ENCODE peak calls at places on chromosomes 12 and 14, in ten cellular contexts. L is renal cortical epithelial cell; Q is NCI-H69; Z is amniotic stem cell; W is stimulated activated CD4-positive, alpha-beta T cell treated with anti-CD3 and anti-CD28 coated beads, Interleukin-4, amount 100 ng/mL, for 1 hour; O is globus pallidus; X is progenitor cell of endocrine pancreas; T is cardiac muscle cell; N is T-helper 17 cell; Y is H7. I is an unnamed sample.

GRCh38 chr12:43835656-43836454 is at the start of gene TMEM117:
- DNase-seq in L (no peak), Q (peak), Z (peak), W (peak), O (peak), X (peak), T (peak), N (peak), Y (peak), I (peak)

GRCh38 chr14:42854061-42854460 is 1247.4 kb downstream of the LRFN5 start:
- DNase-seq in L (no peak), Q (no peak), Z (no peak), W (no peak), O (peak), X (no peak), T (no peak), N (no peak), Y (no peak), I (no peak)

GRCh38 chr14:70713096-70713875 is 71.6 kb downstream of the TTC9 start:
- DNase-seq in L (no peak), Q (peak), Z (no peak), W (no peak), O (peak), X (no peak), T (peak), N (no peak), Y (no peak), I (no peak)

GRCh38 chr12:79302171-79302841 is 388.5 kb downstream of the PAWR start:
- DNase-seq in L (no peak), Q (no peak), Z (no peak), W (no peak), O (no peak), X (no peak), T (peak), N (no peak), Y (no peak), I (no peak)

GRCh38 chr12:45415393-45415817 is 199.5 kb downstream of the ANO6 start:
- DNase-seq in L (peak), Q (no peak), Z (peak), W (no peak), O (no peak), X (no peak), T (peak), N (no peak), Y (no peak), I (peak)

GRCh38 chr12:52253391-52254179 is 20.5 kb downstream of the KRT7 start:
- DNase-seq in L (no peak), Q (no peak), Z (no peak), W (no peak), O (no peak), X (no peak), T (no peak), N (no peak), Y (no peak), I (no peak)

GRCh38 chr12:27981874-27982273 is 9.3 kb upstream of the PTHLH start:
- DNase-seq in L (peak), Q (no peak), Z (no peak), W (no peak), O (no peak), X (no peak), T (no peak), N (no peak), Y (no peak), I (no peak)

GRCh38 chr14:33676135-33676566 is 274.7 kb downstream of the EGLN3 start:
- DNase-seq in L (peak), Q (peak), Z (no peak), W (no peak), O (peak), X (no peak), T (peak), N (no peak), Y (peak), I (peak)

GRCh38 chr12:116693259-116694227 is 44.3 kb downstream of the SPRING1 start:
- DNase-seq in L (no peak), Q (peak), Z (no peak), W (no peak), O (no peak), X (no peak), T (no peak), N (no peak), Y (peak), I (no peak)

GRCh38 chr14:82488473-82488872 is 954.8 kb upstream of the SEL1L start:
- DNase-seq in L (no peak), Q (no peak), Z (no peak), W (no peak), O (no peak), X (no peak), T (no peak), N (no peak), Y (no peak), I (no peak)

GRCh38 chr12:7129647-7130536 is at the start of gene CLSTN3:
- DNase-seq in L (peak), Q (peak), Z (peak), W (peak), O (peak), X (peak), T (peak), N (peak), Y (peak), I (peak)

GRCh38 chr12:109777544-109777943 is 55.7 kb downstream of the TRPV4 start:
- DNase-seq in L (no peak), Q (peak), Z (no peak), W (peak), O (no peak), X (no peak), T (peak), N (no peak), Y (peak), I (no peak)

GRCh38 chr14:36580856-36581831 is 1.3 kb downstream of the NKX2-8 start:
- DNase-seq in L (peak), Q (peak), Z (no peak), W (no peak), O (no peak), X (peak), T (peak), N (no peak), Y (peak), I (peak)

GRCh38 chr12:50103767-50104321 is at the start of gene GPD1:
- DNase-seq in L (peak), Q (peak), Z (no peak), W (peak), O (peak), X (peak), T (peak), N (no peak), Y (peak), I (peak)

GRCh38 chr12:79634957-79635471 is 55.8 kb downstream of the PAWR start:
- DNase-seq in L (peak), Q (peak), Z (no peak), W (no peak), O (no peak), X (no peak), T (no peak), N (no peak), Y (peak), I (no peak)

GRCh38 chr12:4274960-4275868 is 1.7 kb downstream of the CCND2 start:
- DNase-seq in L (no peak), Q (peak), Z (no peak), W (no peak), O (no peak), X (no peak), T (no peak), N (no peak), Y (peak), I (no peak)

GRCh38 chr12:28107679-28108078 is 82.6 kb upstream of the CCDC91 start:
- DNase-seq in L (no peak), Q (no peak), Z (no peak), W (no peak), O (no peak), X (no peak), T (peak), N (no peak), Y (no peak), I (no peak)

GRCh38 chr14:89618821-89619551 is 202.0 kb upstream of the FOXN3 start:
- DNase-seq in L (peak), Q (peak), Z (peak), W (peak), O (peak), X (peak), T (peak), N (peak), Y (peak), I (peak)

GRCh38 chr14:78310263-78310662 is 140.1 kb downstream of the NRXN3 start:
- DNase-seq in L (no peak), Q (peak), Z (no peak), W (no peak), O (no peak), X (no peak), T (no peak), N (no peak), Y (no peak), I (no peak)

GRCh38 chr12:56488041-56488955 is at the start of gene GLS2:
- DNase-seq in L (peak), Q (peak), Z (peak), W (peak), O (peak), X (peak), T (peak), N (peak), Y (peak), I (peak)

GRCh38 chr12:66352197-66352596 is 49.9 kb downstream of the HELB start:
- DNase-seq in L (peak), Q (peak), Z (no peak), W (no peak), O (peak), X (peak), T (peak), N (no peak), Y (peak), I (peak)

GRCh38 chr14:88667555-88668273 is 104.9 kb downstream of the ZC3H14 start:
- DNase-seq in L (peak), Q (peak), Z (peak), W (peak), O (peak), X (peak), T (peak), N (peak), Y (peak), I (no peak)

GRCh38 chr12:110585231-110585799 is 2.2 kb upstream of the PPTC7 start:
- DNase-seq in L (peak), Q (no peak), Z (no peak), W (no peak), O (no peak), X (no peak), T (peak), N (no peak), Y (no peak), I (no peak)

GRCh38 chr14:65565948-65566347 is 153.4 kb downstream of the FUT8 start:
- DNase-seq in L (peak), Q (no peak), Z (no peak), W (no peak), O (no peak), X (no peak), T (peak), N (no peak), Y (no peak), I (no peak)

GRCh38 chr12:112711026-112711425 is 80.5 kb upstream of the RPH3A start:
- DNase-seq in L (peak), Q (peak), Z (no peak), W (no peak), O (no peak), X (no peak), T (no peak), N (no peak), Y (no peak), I (no peak)

GRCh38 chr12:66280573-66280972 is 21.7 kb upstream of the HELB start:
- DNase-seq in L (no peak), Q (no peak), Z (no peak), W (no peak), O (no peak), X (no peak), T (no peak), N (no peak), Y (no peak), I (no peak)

GRCh38 chr14:103220134-103220981 is 97.1 kb downstream of the TNFAIP2 start:
- DNase-seq in L (no peak), Q (no peak), Z (no peak), W (no peak), O (no peak), X (no peak), T (no peak), N (no peak), Y (peak), I (no peak)

GRCh38 chr12:102879144-102879763 is 37.8 kb downstream of the PAH start:
- DNase-seq in L (peak), Q (peak), Z (peak), W (no peak), O (peak), X (no peak), T (peak), N (no peak), Y (peak), I (peak)

GRCh38 chr14:103504991-103505565 is 17.6 kb downstream of the CKB start:
- DNase-seq in L (no peak), Q (no peak), Z (no peak), W (no peak), O (no peak), X (no peak), T (no peak), N (no peak), Y (peak), I (no peak)

GRCh38 chr14:104424406-104425072 is 155.0 kb upstream of the C14orf180 start:
- DNase-seq in L (no peak), Q (peak), Z (no peak), W (no peak), O (peak), X (no peak), T (peak), N (no peak), Y (peak), I (no peak)

GRCh38 chr12:82555699-82556098 is 131.0 kb upstream of the TMTC2 start:
- DNase-seq in L (peak), Q (no peak), Z (no peak), W (no peak), O (no peak), X (no peak), T (peak), N (no peak), Y (no peak), I (no peak)

GRCh38 chr14:66008631-66009030 is 477.5 kb upstream of the CCDC196 start:
- DNase-seq in L (no peak), Q (no peak), Z (no peak), W (no peak), O (peak), X (no peak), T (no peak), N (no peak), Y (no peak), I (no peak)

GRCh38 chr14:22885975-22886374 is 3.0 kb downstream of the REM2 start:
- DNase-seq in L (no peak), Q (no peak), Z (no peak), W (no peak), O (no peak), X (no peak), T (no peak), N (no peak), Y (peak), I (no peak)

GRCh38 chr12:127133675-127134335 is 1133.2 kb upstream of the TMEM132C start:
- DNase-seq in L (no peak), Q (no peak), Z (no peak), W (no peak), O (no peak), X (no peak), T (no peak), N (no peak), Y (peak), I (no peak)

GRCh38 chr14:39442293-39442692 is 10.1 kb upstream of the FBXO33 start:
- DNase-seq in L (no peak), Q (no peak), Z (no peak), W (no peak), O (no peak), X (no peak), T (peak), N (no peak), Y (no peak), I (no peak)

GRCh38 chr12:6224550-6224949 is 24.4 kb downstream of the CD9 start:
- DNase-seq in L (no peak), Q (peak), Z (no peak), W (no peak), O (peak), X (no peak), T (peak), N (no peak), Y (no peak), I (no peak)

GRCh38 chr12:107736914-107737313 is 24.0 kb downstream of the PRDM4 start:
- DNase-seq in L (no peak), Q (no peak), Z (no peak), W (no peak), O (no peak), X (no peak), T (no peak), N (no peak), Y (no peak), I (no peak)

GRCh38 chr12:98296462-98297079 is 218.8 kb upstream of the TMPO start:
- DNase-seq in L (no peak), Q (peak), Z (no peak), W (no peak), O (no peak), X (peak), T (no peak), N (no peak), Y (peak), I (no peak)

GRCh38 chr12:108333898-108334699 is 5.0 kb downstream of the CMKLR1 start:
- DNase-seq in L (no peak), Q (no peak), Z (no peak), W (no peak), O (no peak), X (no peak), T (peak), N (no peak), Y (no peak), I (no peak)

I was measured in left ventricle myocardium inferior.